ENCODE peak calls at places on chromosomes 12 and 14, in five cellular contexts. G is heart left ventricle, O is breast epithelium, F is C1 segment of cervical spinal cord, M is AG08396. R is an unnamed sample.

GRCh38 chr12:45303955-45304354 is 88.1 kb downstream of the ANO6 start:
- DNase-seq in O (no peak), M (no peak), F (no peak), G (no peak), R (no peak)

GRCh38 chr12:119153477-119154434 is 25.0 kb upstream of the HSPB8 start:
- DNase-seq in F (peak; percentile 25), O (no peak), M (peak; percentile 45), G (peak; percentile 66), R (no peak)

GRCh38 chr12:130258863-130259262 is 78.8 kb upstream of the PIWIL1 start:
- DNase-seq in G (no peak), M (no peak), F (no peak), O (no peak), R (no peak)

GRCh38 chr14:51849095-51849494 is 11.3 kb upstream of the GNG2 start:
- DNase-seq in F (no peak), O (no peak), M (no peak), G (no peak), R (no peak)

GRCh38 chr12:124861492-124861891 is 2.2 kb downstream of the SCARB1 start:
- DNase-seq in G (peak; percentile 74), M (no peak), O (peak; percentile 64), F (peak; percentile 77), R (no peak)

GRCh38 chr12:53532026-53532425 is 24.7 kb upstream of the NPFF start:
- DNase-seq in O (no peak), F (no peak), M (no peak), G (no peak), R (no peak)

GRCh38 chr14:78697341-78697740 is 527.2 kb downstream of the NRXN3 start:
- DNase-seq in M (peak; percentile 17), G (no peak), F (no peak), O (no peak), R (no peak)

GRCh38 chr14:70789961-70790360 is 19.4 kb downstream of the MAP3K9 start:
- DNase-seq in O (no peak), G (no peak), M (no peak), F (no peak), R (no peak)

GRCh38 chr14:95507701-95508103 is 8.7 kb downstream of the SYNE3 start:
- DNase-seq in O (no peak), M (peak; percentile 76), G (no peak), F (no peak), R (no peak)

GRCh38 chr14:69088523-69089445 is 64.1 kb downstream of the DCAF5 start:
- DNase-seq in O (no peak), F (no peak), G (no peak), M (no peak), R (no peak)

GRCh38 chr14:36662543-36663403 is 1.1 kb downstream of the PAX9 start:
- DNase-seq in G (no peak), M (no peak), O (peak; percentile 56), F (no peak), R (no peak)

GRCh38 chr14:75223664-75224154 is 47.3 kb upstream of the TMED10 start:
- DNase-seq in O (no peak), F (no peak), G (peak; percentile 37), M (no peak), R (peak; percentile 38)

GRCh38 chr12:46186088-46186487 is 82.8 kb downstream of the SLC38A1 start:
- DNase-seq in M (no peak), O (no peak), G (no peak), F (no peak), R (no peak)

GRCh38 chr12:118645219-118645618 is 268.9 kb downstream of the SUDS3 start:
- DNase-seq in M (no peak), F (no peak), G (no peak), O (no peak), R (no peak)

GRCh38 chr14:92863281-92863680 is 59.7 kb upstream of the CHGA start:
- DNase-seq in O (no peak), G (no peak), F (no peak), M (no peak), R (no peak)

GRCh38 chr12:116982721-116983502 is 72.2 kb downstream of the FBXW8 start:
- DNase-seq in F (no peak), O (no peak), M (peak; percentile 80), G (no peak), R (no peak)

GRCh38 chr14:100906420-100906819 is 2.9 kb upstream of the RTL1 start:
- DNase-seq in M (no peak), F (no peak), G (no peak), O (no peak), R (no peak)

GRCh38 chr12:77120156-77120555 is 54.8 kb upstream of the E2F7 start:
- DNase-seq in G (no peak), M (peak; percentile 30), O (no peak), F (no peak), R (no peak)

GRCh38 chr12:81591256-81591655 is 167.9 kb downstream of the PPFIA2 start:
- DNase-seq in O (no peak), M (no peak), F (no peak), G (no peak), R (no peak)

GRCh38 chr12:120230326-120230973 is 29.5 kb upstream of the RPLP0 start:
- DNase-seq in M (peak; percentile 88), F (peak; percentile 43), O (no peak), G (peak; percentile 86), R (no peak)

GRCh38 chr12:49547090-49547690 is 8.4 kb downstream of the KCNH3 start:
- DNase-seq in O (no peak), M (no peak), F (no peak), G (no peak), R (no peak)

GRCh38 chr12:131140697-131141096 is 187.0 kb downstream of the ADGRD1 start:
- DNase-seq in F (no peak), M (no peak), G (no peak), O (no peak), R (no peak)

GRCh38 chr12:113896841-113897240 is 69.3 kb downstream of the RBM19 start:
- DNase-seq in M (no peak), G (no peak), F (no peak), O (no peak), R (no peak)

GRCh38 chr12:113072136-113072535 is 15.6 kb downstream of the DTX1 start:
- DNase-seq in F (no peak), O (no peak), M (no peak), G (no peak), R (no peak)

R was measured in GM18507.